ENCODE peak calls at places on chromosomes 5 and 9, in seven cellular contexts. B is thyroid gland, S is tibial nerve, R is heart left ventricle, Y is uterus, J is HCT116, X is adrenal gland. H is an unnamed sample. For H3K4me1, the result is how much of the 10 kb centered on the place peaks cover.

GRCh38 chr9:76414656-76415055 is 20.4 kb upstream of the RFK start:
- DNase-seq in B (no peak), S (no peak), R (no peak), Y (no peak), J (no peak), X (no peak), H (no peak)

GRCh38 chr9:122904466-122904822 is 715 bp downstream of the RC3H2 start:
- DNase-seq in B (peak), S (no peak), R (peak), Y (peak), J (no peak), X (peak), H (peak)

GRCh38 chr5:78511116-78511906 is 137.3 kb downstream of the LHFPL2 start:
- DNase-seq in B (no peak), S (no peak), R (no peak), Y (no peak), J (no peak), X (no peak), H (no peak)

GRCh38 chr5:98108497-98108896 is 665.0 kb upstream of the RGMB start:
- DNase-seq in B (no peak), S (no peak), R (no peak), Y (no peak), J (no peak), X (no peak), H (no peak)

GRCh38 chr5:137563646-137564474 is 64.7 kb upstream of the SPOCK1 start:
- DNase-seq in B (peak), S (no peak), R (peak), Y (no peak), J (no peak), X (no peak), H (no peak)

GRCh38 chr9:96486351-96487029 is 36.5 kb downstream of the HABP4 start:
- DNase-seq in B (peak), S (peak), R (peak), Y (peak), J (no peak), X (peak), H (peak)

GRCh38 chr5:115068239-115069086 is 101.2 kb downstream of the TRIM36 start:
- DNase-seq in B (no peak), S (no peak), R (no peak), Y (no peak), J (peak), X (no peak), H (no peak)

GRCh38 chr9:137583957-137584356 is 5.2 kb upstream of the DPH7 start:
- DNase-seq in B (no peak), S (no peak), R (no peak), Y (no peak), J (no peak), X (no peak), H (no peak)

GRCh38 chr5:177111720-177112394 is 21.7 kb upstream of the NSD1 start:
- DNase-seq in B (peak), S (peak), R (peak), Y (peak), J (peak), X (peak), H (no peak)

GRCh38 chr9:114390952-114391351 is 3.2 kb upstream of the AKNA start:
- DNase-seq in B (no peak), S (no peak), R (no peak), Y (no peak), J (no peak), X (no peak), H (no peak)

GRCh38 chr5:143932584-143932983 is 120.6 kb downstream of the HMHB1 start:
- DNase-seq in B (no peak), S (no peak), R (no peak), Y (no peak), J (no peak), X (no peak), H (no peak)

GRCh38 chr5:142845954-142846398 is 75.8 kb downstream of the ARHGAP26 start:
- DNase-seq in B (peak), S (no peak), R (no peak), Y (no peak), J (no peak), X (no peak), H (no peak)

GRCh38 chr5:144697847-144698262 is 527.2 kb downstream of the KCTD16 start:
- DNase-seq in B (no peak), S (no peak), R (no peak), Y (no peak), J (no peak), X (no peak), H (no peak)

GRCh38 chr9:136285501-136286358 is 18.2 kb downstream of the CCDC187 start:
- DNase-seq in B (no peak), S (no peak), R (no peak), Y (no peak), J (no peak), X (no peak), H (no peak)

DNA sequence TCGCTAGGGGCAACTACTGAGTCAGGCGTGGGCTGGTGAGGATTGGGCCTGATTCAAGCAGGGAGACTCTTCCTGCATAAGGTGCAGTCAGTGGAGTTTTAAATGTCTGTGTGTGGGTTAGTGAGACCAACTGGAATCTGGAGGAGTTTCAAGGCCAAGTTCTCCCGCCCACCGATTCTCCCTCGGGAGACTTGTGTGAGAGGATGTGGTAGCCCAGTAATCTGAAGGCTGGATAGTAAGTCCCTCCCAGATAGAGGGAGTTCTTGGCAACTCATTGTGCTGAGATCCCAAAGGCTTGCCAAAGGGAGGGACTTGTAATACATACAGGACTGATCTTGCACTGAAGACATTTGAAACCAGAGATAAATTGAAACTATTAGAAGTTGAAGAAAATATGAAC is 51.8 kb downstream of the WDR36 start:
- DNase-seq in B (peak), S (peak), R (peak), Y (peak), J (no peak), X (peak), H (peak)
- TF ChIP-seq POLR2A in B (no peak), S (no peak), R (no peak), Y (no peak), J (no peak), X (no peak), H (no peak)

GRCh38 chr5:16712600-16712999 is 95.8 kb upstream of the RETREG1 start:
- DNase-seq in B (no peak), S (no peak), R (no peak), Y (no peak), J (no peak), X (no peak), H (no peak)
- H3K4me3 ChIP-seq in B (no peak), S (no peak), R (no peak), Y (no peak), J (no peak), X (no peak), H (no peak)

GRCh38 chr5:95838001-95838520 is 15.5 kb upstream of the GLRX start:
- DNase-seq in B (no peak), S (no peak), R (no peak), Y (no peak), J (no peak), X (no peak), H (peak)

GRCh38 chr5:95835682-95836405 is 13.3 kb upstream of the GLRX start:
- DNase-seq in B (no peak), S (no peak), R (no peak), Y (no peak), J (no peak), X (peak), H (peak)

GRCh38 chr5:95838552-95838951 is 16.0 kb upstream of the GLRX start:
- DNase-seq in B (no peak), S (no peak), R (no peak), Y (no peak), J (no peak), X (no peak), H (no peak)

GRCh38 chr5:95837492-95837891 is 15.0 kb upstream of the GLRX start:
- DNase-seq in B (no peak), S (no peak), R (no peak), Y (no peak), J (no peak), X (no peak), H (no peak)

DNA sequence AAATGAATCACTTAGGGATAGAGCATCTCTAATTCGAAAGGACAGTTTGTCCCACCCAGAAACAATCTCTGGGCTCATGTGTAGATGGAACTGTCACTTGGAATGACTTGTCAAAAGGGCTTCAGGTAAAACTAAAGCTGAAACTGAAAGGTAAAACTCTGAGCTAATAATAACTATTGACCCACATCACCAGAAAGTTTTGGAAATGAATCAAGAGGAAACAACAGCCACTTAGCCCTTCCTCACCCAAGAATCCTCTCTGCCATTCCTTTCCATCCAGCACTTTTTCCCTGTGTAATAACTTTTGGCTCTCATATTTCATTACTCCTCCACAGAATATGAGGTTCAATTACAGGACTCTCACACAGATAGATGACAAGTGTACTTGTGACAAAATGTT is 14.0 kb upstream of the GLRX start:
- DNase-seq in B (no peak), S (no peak), R (no peak), Y (no peak), J (no peak), X (no peak), H (no peak)
- H3K4me1 ChIP-seq in B (under half), S (under half), R (under half), Y (under half), J (under half), X (under half), H (half or more)

DNA sequence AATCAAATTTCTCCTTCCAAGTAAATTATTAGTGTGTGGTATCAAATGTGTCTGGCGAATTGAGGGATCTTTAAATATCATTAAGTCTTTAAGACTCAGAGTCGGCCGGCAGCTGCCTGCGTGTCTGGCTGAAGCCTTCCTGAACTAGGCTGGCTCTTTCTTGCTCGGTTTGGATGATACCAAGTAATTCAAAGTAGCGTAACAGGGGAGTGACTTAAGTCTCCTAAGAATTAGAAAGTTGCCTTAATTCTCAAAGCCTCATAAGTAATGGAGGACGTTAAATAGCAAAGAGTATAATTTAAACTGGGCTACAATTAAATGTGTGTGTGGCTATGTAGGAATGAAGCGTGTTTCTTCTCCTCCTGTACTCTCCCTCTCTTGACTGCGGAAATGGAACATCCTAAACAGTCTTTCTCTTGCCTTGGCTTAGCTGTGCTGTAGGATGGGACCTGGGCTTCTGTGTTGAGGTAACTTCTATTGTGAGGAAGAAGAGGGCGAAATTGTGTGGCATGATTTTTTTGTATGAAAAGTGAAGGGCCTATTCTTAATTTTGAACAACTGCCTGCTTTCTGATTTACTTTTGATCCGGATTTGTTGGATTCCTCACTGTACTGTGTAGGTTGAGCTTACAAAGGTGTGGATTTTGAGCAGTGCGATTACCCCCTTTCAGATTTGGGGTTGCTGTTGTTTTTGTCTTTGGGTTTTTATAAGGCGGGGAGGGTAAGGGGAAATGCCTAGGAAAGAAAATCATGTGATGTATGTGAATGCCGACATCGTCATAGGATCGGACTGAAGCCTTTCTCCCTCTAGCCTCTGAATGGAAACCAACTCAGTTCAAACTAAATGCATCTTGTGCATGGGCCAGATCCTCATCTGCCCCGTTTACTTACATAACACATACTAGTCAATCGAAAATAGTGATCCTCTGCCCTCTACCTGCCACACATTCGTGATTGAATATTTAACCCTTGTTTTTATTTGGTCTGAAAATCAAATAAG is 29.9 kb downstream of the CPEB4 start:
- DNase-seq in B (peak), S (peak), R (peak), Y (peak), J (peak), X (peak), H (peak)
- TF ChIP-seq POLR2A in B (no peak), S (peak), R (no peak), Y (peak), J (peak), X (peak), H (peak)

GRCh38 chr5:56077796-56078233 is 83.1 kb upstream of the IL6ST start:
- DNase-seq in B (no peak), S (no peak), R (no peak), Y (no peak), J (no peak), X (no peak), H (no peak)

GRCh38 chr5:56076486-56076885 is 81.7 kb upstream of the IL6ST start:
- DNase-seq in B (no peak), S (no peak), R (no peak), Y (no peak), J (no peak), X (no peak), H (no peak)

GRCh38 chr5:56078271-56078670 is 83.5 kb upstream of the IL6ST start:
- DNase-seq in B (no peak), S (no peak), R (no peak), Y (no peak), J (no peak), X (no peak), H (no peak)

GRCh38 chr5:56080375-56081052 is 85.8 kb upstream of the IL6ST start:
- DNase-seq in B (no peak), S (no peak), R (no peak), Y (no peak), J (no peak), X (no peak), H (no peak)

DNA sequence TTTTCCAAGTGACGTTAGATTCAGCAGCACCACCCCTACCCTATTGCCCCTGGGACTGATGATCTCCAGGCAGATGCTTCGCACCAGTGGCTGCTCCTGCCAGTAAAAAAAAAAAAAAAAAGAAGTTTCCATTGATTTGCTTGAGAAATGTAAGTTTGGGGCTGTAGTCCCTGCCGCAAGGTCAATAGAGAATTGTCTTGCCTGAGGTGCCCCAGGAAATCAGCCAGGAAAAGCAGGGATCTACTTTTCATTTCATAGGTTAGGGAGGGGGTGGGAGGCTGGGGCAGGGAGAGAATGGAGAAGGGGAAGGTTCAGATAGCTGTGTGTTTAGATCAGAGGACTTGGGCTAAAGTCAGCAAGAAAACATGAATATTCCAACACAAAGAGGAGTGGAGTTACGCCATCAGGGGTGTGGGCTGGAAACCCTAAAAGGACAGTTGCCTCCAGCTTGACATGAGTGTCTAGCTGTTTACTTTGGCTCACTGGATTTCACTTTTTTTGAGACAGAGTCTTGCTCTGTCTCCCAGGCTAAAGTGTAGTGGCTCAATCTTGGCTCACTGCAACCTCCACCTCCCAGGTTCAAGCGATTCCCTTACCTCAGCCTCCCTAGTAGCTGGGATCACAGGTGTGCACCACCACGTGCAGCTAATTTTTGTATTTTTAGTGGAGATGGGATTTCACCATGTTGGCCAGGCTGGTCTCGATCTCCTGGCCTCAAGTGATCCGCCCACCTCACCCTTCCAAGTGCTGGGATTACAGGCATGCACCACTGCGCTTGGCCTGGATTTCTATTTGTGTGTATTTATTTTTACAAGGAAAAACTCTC is 84.1 kb upstream of the IL6ST start:
- DNase-seq in B (no peak), S (peak), R (no peak), Y (peak), J (no peak), X (no peak), H (peak)
- H3K4me3 ChIP-seq in B (no peak), S (no peak), R (no peak), Y (no peak), J (no peak), X (no peak), H (no peak)

H was measured in gastrocnemius medialis.